ENCODE peak calls at places on chromosomes 3 and 15, in five cellular contexts. A, Z, I, G and K are unnamed samples.

GRCh38 chr15:24696855-24697254 is 21.3 kb downstream of the NPAP1 start:
- DNase-seq in G (no peak), A (no peak), I (no peak), Z (no peak), K (peak)

GRCh38 chr3:46162975-46163550 is 45.0 kb downstream of the CCR1 start:
- DNase-seq in G (peak), I (no peak), Z (no peak), A (no peak), K (no peak)

GRCh38 chr15:42736178-42736792 is 643 bp downstream of the CDAN1 start:
- DNase-seq in G (peak), Z (no peak), I (no peak), A (no peak), K (peak)

GRCh38 chr15:38427380-38427779 is 26.5 kb upstream of the FAM98B start:
- DNase-seq in A (no peak), Z (no peak), G (peak), I (no peak), K (no peak)

GRCh38 chr3:129514563-129514962 is 13.9 kb upstream of the RHO start:
- DNase-seq in G (no peak), I (no peak), Z (no peak), A (no peak), K (no peak)

GRCh38 chr3:79910337-79910736 is 142.5 kb upstream of the ROBO1 start:
- DNase-seq in Z (no peak), A (no peak), I (no peak), G (no peak), K (no peak)

GRCh38 chr3:150330872-150331271 is 77.2 kb upstream of the TSC22D2 start:
- DNase-seq in Z (no peak), G (no peak), I (no peak), A (no peak), K (no peak)

GRCh38 chr3:130014526-130014925 is 40.0 kb downstream of the TRH start:
- DNase-seq in Z (no peak), A (peak), G (no peak), I (no peak), K (no peak)

GRCh38 chr15:65824031-65824743 is 32.1 kb upstream of the DENND4A start:
- DNase-seq in A (no peak), G (peak), I (peak), Z (peak), K (peak)

GRCh38 chr3:99918720-99919119 is 101.1 kb downstream of the CMSS1 start:
- DNase-seq in G (no peak), I (no peak), Z (no peak), A (no peak), K (no peak)

GRCh38 chr3:146166450-146167222 is 5.7 kb upstream of the PLOD2 start:
- DNase-seq in I (no peak), Z (no peak), G (no peak), A (peak), K (no peak)

GRCh38 chr3:151871639-151872468 is 1.6 kb upstream of the SUCNR1 start:
- DNase-seq in A (no peak), I (no peak), G (no peak), Z (no peak), K (no peak)

GRCh38 chr15:64688770-64689169 is 86.6 kb downstream of the RBPMS2 start:
- DNase-seq in I (no peak), G (no peak), A (no peak), Z (no peak), K (no peak)

GRCh38 chr15:88207565-88207964 is 49.0 kb downstream of the NTRK3 start:
- DNase-seq in I (no peak), A (no peak), Z (no peak), G (no peak), K (no peak)

GRCh38 chr3:20645340-20645739 is 459.3 kb upstream of the SGO1 start:
- DNase-seq in A (no peak), G (no peak), I (no peak), Z (no peak), K (no peak)

GRCh38 chr3:32200490-32200889 is 38.0 kb upstream of the CMTM8 start:
- DNase-seq in G (no peak), Z (no peak), I (no peak), A (no peak), K (no peak)

GRCh38 chr15:90959894-90960293 is 5.2 kb downstream of the RCCD1 start:
- DNase-seq in I (no peak), Z (no peak), A (no peak), G (no peak), K (no peak)

GRCh38 chr15:93042691-93043378 is 46.2 kb downstream of the RGMA start:
- DNase-seq in A (no peak), Z (no peak), I (no peak), G (no peak), K (no peak)

GRCh38 chr3:171129827-171130226 is 103.3 kb upstream of the SLC2A2 start:
- DNase-seq in Z (no peak), I (no peak), A (no peak), G (no peak), K (no peak)

GRCh38 chr15:63848881-63849551 is 15.3 kb upstream of the HERC1 start:
- DNase-seq in G (no peak), A (no peak), I (no peak), Z (no peak), K (no peak)

GRCh38 chr15:40108061-40108854 is 421 bp downstream of the BMF start:
- DNase-seq in Z (no peak), G (peak), A (no peak), I (no peak), K (peak)

GRCh38 chr15:75200765-75201608 is 695 bp upstream of the C15orf39 start:
- DNase-seq in I (peak), G (peak), A (no peak), Z (peak), K (peak)

GRCh38 chr15:99703603-99704443 is 29.4 kb downstream of the LYSMD4 start:
- DNase-seq in G (peak), I (peak), A (peak), Z (no peak), K (peak)

GRCh38 chr15:60935130-60935529 is 294.0 kb downstream of the RORA start:
- DNase-seq in G (no peak), Z (no peak), A (no peak), I (no peak), K (no peak)